ENCODE peak calls at places on chromosomes 3 and 15, in six cellular contexts. One of them, this sample, is unnamed.

GRCh38 chr3:185215873-185216586 is 37.8 kb downstream of the EHHADH start:
- DNase-seq in WERI-Rb-1: no peak
- DNase-seq in psoas muscle: no peak
- DNase-seq in MM.1S: peak; percentile 67
- DNase-seq in CD8-positive, alpha-beta T cell: no peak
- DNase-seq in GM12878: no peak
- DNase-seq in this sample: no peak

GRCh38 chr3:146313411-146314111 is 62.7 kb upstream of the PLSCR4 start:
- DNase-seq in CD8-positive, alpha-beta T cell: no peak
- DNase-seq in GM12878: no peak
- DNase-seq in MM.1S: no peak
- DNase-seq in WERI-Rb-1: no peak
- DNase-seq in psoas muscle: no peak
- DNase-seq in this sample: no peak

GRCh38 chr3:51670053-51670666 is 892 bp upstream of the TEX264 start:
- DNase-seq in CD8-positive, alpha-beta T cell: no peak
- DNase-seq in MM.1S: no peak
- DNase-seq in WERI-Rb-1: no peak
- DNase-seq in GM12878: no peak
- DNase-seq in psoas muscle: no peak
- DNase-seq in this sample: peak; percentile 62

GRCh38 chr15:101384276-101384675 is 89.2 kb upstream of the SNRPA1 start:
- DNase-seq in GM12878: no peak
- DNase-seq in psoas muscle: no peak
- DNase-seq in MM.1S: no peak
- DNase-seq in WERI-Rb-1: no peak
- DNase-seq in CD8-positive, alpha-beta T cell: no peak
- DNase-seq in this sample: no peak

GRCh38 chr3:34377961-34378360 is 579.5 kb downstream of the PDCD6IP start:
- DNase-seq in GM12878: no peak
- DNase-seq in CD8-positive, alpha-beta T cell: no peak
- DNase-seq in MM.1S: no peak
- DNase-seq in psoas muscle: no peak
- DNase-seq in WERI-Rb-1: no peak
- DNase-seq in this sample: no peak

GRCh38 chr3:99927651-99928390 is 110.2 kb downstream of the CMSS1 start:
- DNase-seq in GM12878: no peak
- DNase-seq in WERI-Rb-1: no peak
- DNase-seq in MM.1S: no peak
- DNase-seq in psoas muscle: no peak
- DNase-seq in CD8-positive, alpha-beta T cell: no peak
- DNase-seq in this sample: no peak

GRCh38 chr3:189082666-189083427 is 88.9 kb upstream of the TPRG1 start:
- DNase-seq in GM12878: no peak
- DNase-seq in psoas muscle: no peak
- DNase-seq in CD8-positive, alpha-beta T cell: no peak
- DNase-seq in MM.1S: no peak
- DNase-seq in WERI-Rb-1: no peak
- DNase-seq in this sample: no peak

GRCh38 chr3:122858373-122858772 is 63.5 kb downstream of the SLC49A4 start:
- DNase-seq in GM12878: no peak
- DNase-seq in CD8-positive, alpha-beta T cell: no peak
- DNase-seq in MM.1S: peak; percentile 51
- DNase-seq in WERI-Rb-1: no peak
- DNase-seq in psoas muscle: no peak
- DNase-seq in this sample: no peak

DNA sequence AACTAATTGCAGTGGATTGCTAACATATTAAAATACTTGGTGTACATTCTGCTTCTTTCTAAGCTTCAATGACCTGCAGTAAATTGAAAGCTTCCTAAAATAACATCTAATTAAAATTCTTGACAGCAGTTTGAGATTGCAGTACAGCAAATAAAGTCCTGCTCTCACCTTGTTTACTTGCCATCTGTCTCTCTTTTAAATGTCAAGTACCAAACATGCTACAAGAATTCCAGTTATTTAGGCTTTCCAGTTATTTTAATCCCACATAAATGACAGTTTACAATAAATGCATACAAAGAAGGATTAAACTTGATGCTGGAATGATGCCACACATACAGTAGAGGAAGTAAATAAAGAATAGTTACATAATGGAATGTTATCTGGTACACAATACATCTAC is 33.2 kb downstream of the CBLB start:
- DNase-seq in CD8-positive, alpha-beta T cell: no peak
- DNase-seq in GM12878: no peak
- DNase-seq in WERI-Rb-1: no peak
- DNase-seq in MM.1S: no peak
- DNase-seq in psoas muscle: no peak
- DNase-seq in this sample: no peak
- H3K27ac ChIP-seq in CD8-positive, alpha-beta T cell: no peak overlapping the region
- H3K27ac ChIP-seq in GM12878: peak overlapping the region; percentile 86
- H3K27ac ChIP-seq in WERI-Rb-1: no peak overlapping the region
- H3K27ac ChIP-seq in MM.1S: no peak overlapping the region
- H3K27ac ChIP-seq in psoas muscle: no peak overlapping the region
- H3K27ac ChIP-seq in this sample: no peak overlapping the region

DNA sequence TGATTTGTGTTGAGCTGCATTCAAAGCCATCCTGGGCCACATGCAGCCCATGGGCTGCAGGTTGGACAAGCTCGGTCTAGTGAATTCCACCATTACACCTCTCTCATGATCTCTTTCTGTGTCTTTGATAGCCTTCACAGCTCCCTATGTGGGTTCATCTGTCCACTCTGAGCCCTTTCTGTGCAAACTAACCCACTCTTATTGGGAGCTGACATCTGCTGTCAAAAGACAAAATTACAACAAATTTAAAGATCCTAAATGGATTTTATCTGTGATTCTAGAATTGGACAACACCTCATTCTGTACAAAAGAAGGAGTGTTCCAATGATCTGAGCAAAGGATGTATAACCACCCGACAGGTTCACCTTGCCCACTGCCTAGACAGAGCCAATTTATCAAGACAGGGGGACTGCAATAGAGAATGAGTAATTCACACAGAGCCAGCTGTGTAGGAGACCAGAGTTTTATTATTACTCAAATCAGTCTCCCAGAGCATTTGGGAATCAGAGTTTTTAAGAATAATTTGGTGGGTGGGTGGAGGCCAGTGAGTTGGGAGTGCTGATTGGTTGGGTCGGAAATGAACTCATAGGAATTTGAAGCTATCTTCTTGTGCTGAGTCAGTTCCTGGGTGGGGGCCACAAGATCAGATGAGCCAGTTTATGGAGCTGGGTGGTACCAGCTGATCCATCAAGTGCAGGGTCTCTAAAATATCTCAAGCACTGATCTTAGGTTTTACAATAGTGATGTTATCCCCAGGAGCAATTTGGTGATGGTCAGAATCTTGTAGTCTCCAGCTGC is 2.6 kb upstream of the XYLB start:
- DNase-seq in MM.1S: no peak
- DNase-seq in CD8-positive, alpha-beta T cell: no peak
- DNase-seq in GM12878: no peak
- DNase-seq in psoas muscle: no peak
- DNase-seq in WERI-Rb-1: no peak
- DNase-seq in this sample: no peak
- TF ChIP-seq CTCF in MM.1S: no peak
- TF ChIP-seq CTCF in CD8-positive, alpha-beta T cell: no peak
- TF ChIP-seq CTCF in GM12878: no peak
- TF ChIP-seq CTCF in psoas muscle: no peak
- TF ChIP-seq CTCF in WERI-Rb-1: no peak
- TF ChIP-seq CTCF in this sample: no peak

DNA sequence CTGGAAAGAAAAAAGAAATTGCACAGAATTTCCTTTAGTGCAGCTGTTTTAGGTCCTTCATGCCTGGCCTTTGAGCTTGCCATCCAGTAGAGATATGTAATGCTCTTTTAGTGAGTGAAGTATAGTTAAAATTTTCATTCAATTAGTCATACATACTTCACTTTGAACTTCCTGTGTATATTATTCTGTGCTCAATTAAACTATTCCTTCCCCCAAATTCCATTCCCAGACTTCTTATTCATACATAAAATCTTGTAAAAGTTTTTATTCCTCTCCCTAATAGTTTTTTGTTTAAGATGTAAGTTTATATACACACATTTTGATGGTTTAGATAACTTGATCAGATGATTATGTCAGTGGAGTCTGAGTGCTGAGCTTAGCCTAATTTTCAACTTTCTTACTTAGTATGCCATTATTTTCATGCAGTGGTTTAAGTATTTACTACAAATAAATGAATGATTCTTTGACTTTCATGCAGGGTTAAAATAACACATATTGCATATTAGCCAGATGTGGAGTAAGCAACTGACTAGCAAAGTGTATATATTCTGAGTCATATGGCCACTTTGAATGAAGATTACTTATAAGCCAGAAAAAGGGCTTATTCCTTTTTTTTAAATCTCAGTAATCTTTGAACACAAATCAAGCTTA is 42.5 kb upstream of the ABHD10 start:
- DNase-seq in MM.1S: no peak
- DNase-seq in CD8-positive, alpha-beta T cell: no peak
- DNase-seq in WERI-Rb-1: no peak
- DNase-seq in psoas muscle: no peak
- DNase-seq in GM12878: no peak
- DNase-seq in this sample: no peak
- H3K27ac ChIP-seq in MM.1S: no peak overlapping the region
- H3K27ac ChIP-seq in CD8-positive, alpha-beta T cell: no peak overlapping the region
- H3K27ac ChIP-seq in WERI-Rb-1: no peak overlapping the region
- H3K27ac ChIP-seq in psoas muscle: no peak overlapping the region
- H3K27ac ChIP-seq in GM12878: no peak overlapping the region
- H3K27ac ChIP-seq in this sample: peak overlapping the region; percentile 39

DNA sequence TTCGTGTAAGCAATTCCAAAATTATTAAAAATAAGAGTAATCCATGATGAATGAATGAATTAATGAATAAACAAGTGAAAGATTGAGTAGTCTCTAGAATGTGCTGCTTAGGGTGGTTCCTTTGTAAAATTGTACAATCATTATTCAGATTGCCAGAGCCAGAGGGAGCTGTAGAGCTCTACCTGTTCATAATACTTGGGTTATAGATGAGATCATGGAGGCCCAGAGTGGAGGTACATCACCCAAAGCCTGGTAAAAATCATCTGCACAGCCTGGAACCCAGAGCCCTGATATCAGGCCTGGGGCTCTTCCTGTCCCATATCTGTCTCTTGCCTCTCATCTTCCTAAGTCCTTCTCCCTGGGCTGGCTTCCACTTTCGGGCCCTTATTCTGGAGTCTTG is 297.2 kb downstream of the RPLP1 start:
- DNase-seq in MM.1S: peak; percentile 17
- DNase-seq in CD8-positive, alpha-beta T cell: no peak
- DNase-seq in GM12878: no peak
- DNase-seq in WERI-Rb-1: no peak
- DNase-seq in psoas muscle: no peak
- DNase-seq in this sample: no peak
- TF ChIP-seq CTCF in MM.1S: peak; percentile 45
- TF ChIP-seq CTCF in CD8-positive, alpha-beta T cell: peak; percentile 15
- TF ChIP-seq CTCF in GM12878: peak; percentile 7
- TF ChIP-seq CTCF in WERI-Rb-1: no peak
- TF ChIP-seq CTCF in psoas muscle: no peak
- TF ChIP-seq CTCF in this sample: no peak

DNA sequence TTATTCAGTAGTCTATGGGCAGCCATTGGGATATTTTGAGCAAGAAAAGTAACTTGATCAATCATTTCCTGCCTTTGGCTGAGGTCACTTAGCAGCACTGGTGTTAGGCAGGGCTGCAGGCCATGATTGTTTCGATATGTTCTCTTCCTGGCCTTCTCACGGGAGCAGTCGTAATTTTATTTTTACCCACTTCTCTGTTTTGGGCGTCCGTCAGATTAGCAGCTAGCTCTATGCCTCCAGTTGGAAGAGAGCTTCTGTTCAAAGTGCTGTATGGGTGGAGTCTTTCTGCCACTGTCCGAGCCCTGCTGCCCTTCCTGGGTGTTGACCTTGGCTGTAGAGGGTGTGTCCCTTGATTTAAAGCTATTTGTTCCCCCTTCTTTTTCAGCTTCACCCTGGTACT is 123.4 kb upstream of the ROPN1 start:
- DNase-seq in MM.1S: no peak
- DNase-seq in WERI-Rb-1: no peak
- DNase-seq in GM12878: no peak
- DNase-seq in CD8-positive, alpha-beta T cell: no peak
- DNase-seq in psoas muscle: no peak
- DNase-seq in this sample: no peak
- H3K27ac ChIP-seq in MM.1S: no peak overlapping the region
- H3K27ac ChIP-seq in WERI-Rb-1: no peak overlapping the region
- H3K27ac ChIP-seq in GM12878: no peak overlapping the region
- H3K27ac ChIP-seq in CD8-positive, alpha-beta T cell: no peak overlapping the region
- H3K27ac ChIP-seq in psoas muscle: no peak overlapping the region
- H3K27ac ChIP-seq in this sample: peak overlapping the region; percentile 83

DNA sequence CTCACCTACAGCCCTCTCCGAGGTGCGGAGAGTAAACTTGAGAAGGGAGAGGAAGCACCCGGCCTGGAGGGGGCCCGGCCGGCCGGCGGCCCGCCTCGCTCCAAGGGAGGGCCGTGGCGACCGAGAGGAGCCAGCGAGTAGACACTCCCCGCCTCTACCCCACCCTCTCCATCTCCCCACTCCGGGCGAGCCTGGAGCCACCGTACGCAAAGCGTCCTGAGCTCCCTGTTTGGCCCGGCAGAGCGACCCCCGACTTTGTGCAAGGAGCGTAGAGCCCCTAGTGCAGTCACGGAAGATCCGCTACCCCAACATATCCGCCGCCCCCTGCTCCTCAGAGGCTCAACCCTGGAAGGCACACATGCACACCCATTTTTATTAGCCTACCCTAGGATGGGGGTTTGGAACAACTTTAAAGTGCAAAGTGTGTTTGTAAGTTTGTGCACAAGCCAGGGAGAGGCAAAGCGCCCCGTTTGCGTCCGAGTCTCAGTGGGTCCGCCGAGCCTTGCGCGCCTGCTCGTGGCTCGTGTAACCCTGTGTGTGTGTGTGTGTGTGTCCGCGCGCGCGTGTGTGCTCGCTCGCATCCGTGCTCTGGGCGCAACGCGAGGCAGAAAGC is 508 bp upstream of the SMAD6 start:
- DNase-seq in psoas muscle: peak; percentile 53
- DNase-seq in GM12878: no peak
- DNase-seq in CD8-positive, alpha-beta T cell: peak; percentile 13
- DNase-seq in WERI-Rb-1: peak; percentile 64
- DNase-seq in MM.1S: peak; percentile 45
- DNase-seq in this sample: no peak
- TF ChIP-seq CTCF in psoas muscle: no peak
- TF ChIP-seq CTCF in GM12878: no peak
- TF ChIP-seq CTCF in CD8-positive, alpha-beta T cell: no peak
- TF ChIP-seq CTCF in WERI-Rb-1: no peak
- TF ChIP-seq CTCF in MM.1S: no peak
- TF ChIP-seq CTCF in this sample: peak; percentile 6

GRCh38 chr15:48590704-48591103 is 54.8 kb downstream of the FBN1 start:
- DNase-seq in psoas muscle: no peak
- DNase-seq in MM.1S: no peak
- DNase-seq in WERI-Rb-1: no peak
- DNase-seq in GM12878: no peak
- DNase-seq in CD8-positive, alpha-beta T cell: no peak
- DNase-seq in this sample: no peak
- H3K27ac ChIP-seq in psoas muscle: no peak overlapping the region
- H3K27ac ChIP-seq in MM.1S: no peak overlapping the region
- H3K27ac ChIP-seq in WERI-Rb-1: no peak overlapping the region
- H3K27ac ChIP-seq in GM12878: no peak overlapping the region
- H3K27ac ChIP-seq in CD8-positive, alpha-beta T cell: no peak overlapping the region
- H3K27ac ChIP-seq in this sample: no peak overlapping the region

DNA sequence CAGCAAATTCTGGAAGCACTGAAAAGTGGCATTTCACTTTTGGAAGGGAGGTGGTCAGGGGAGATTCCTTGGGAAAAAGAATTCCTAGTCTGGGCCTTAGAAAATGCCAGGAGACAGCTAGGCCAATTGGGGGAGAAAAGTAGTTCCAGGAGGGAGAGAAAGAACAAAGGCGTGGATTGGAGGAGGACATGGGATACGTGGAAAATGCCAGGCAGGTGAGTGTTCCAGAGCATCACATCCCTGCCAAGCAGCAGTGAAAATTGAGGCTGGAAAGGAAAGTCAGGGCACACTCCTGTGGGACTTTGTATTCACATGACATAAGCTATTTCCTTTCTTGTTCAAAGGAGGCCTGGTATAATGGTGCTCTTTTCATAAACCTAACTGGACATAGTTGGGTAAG is 134.5 kb upstream of the WNT5A start:
- DNase-seq in WERI-Rb-1: no peak
- DNase-seq in psoas muscle: no peak
- DNase-seq in CD8-positive, alpha-beta T cell: no peak
- DNase-seq in GM12878: no peak
- DNase-seq in MM.1S: no peak
- DNase-seq in this sample: no peak
- TF ChIP-seq CTCF in WERI-Rb-1: no peak
- TF ChIP-seq CTCF in psoas muscle: no peak
- TF ChIP-seq CTCF in CD8-positive, alpha-beta T cell: no peak
- TF ChIP-seq CTCF in GM12878: no peak
- TF ChIP-seq CTCF in MM.1S: no peak
- TF ChIP-seq CTCF in this sample: no peak

This sample was measured in ascending aorta.